ENCODE peak calls at places on chromosomes 6 and 20, in seven cellular contexts. Q is Panc1; W is effector memory CD4-positive, alpha-beta T cell; V is aorta; D is spleen; U is GM23338; P is left ventricle myocardium inferior. C is an unnamed sample.

GRCh38 chr6:89475634-89476033 is 42.7 kb downstream of the ANKRD6 start:
- DNase-seq in P (no peak), U (no peak), D (no peak), Q (no peak), W (no peak), V (no peak), C (peak; percentile 3)

GRCh38 chr6:105900120-105900937 is 185.8 kb upstream of the PRDM1 start:
- DNase-seq in V (no peak), P (no peak), D (no peak), U (no peak), Q (no peak), W (no peak), C (no peak)

GRCh38 chr6:162728177-162728571 is 400 bp downstream of the PACRG start:
- DNase-seq in U (peak; percentile 7), D (peak; percentile 77), P (no peak), V (no peak), Q (no peak), W (peak; percentile 1), C (no peak)

GRCh38 chr6:129749749-129750120 is 39.8 kb upstream of the ARHGAP18 start:
- DNase-seq in P (no peak), Q (no peak), U (no peak), W (no peak), V (no peak), D (no peak), C (peak; percentile 71)

GRCh38 chr6:1296542-1296941 is 15.4 kb upstream of the FOXQ1 start:
- DNase-seq in D (no peak), W (no peak), V (no peak), U (no peak), P (no peak), Q (no peak), C (no peak)

GRCh38 chr20:11845311-11845710 is 72.4 kb upstream of the BTBD3 start:
- DNase-seq in W (no peak), P (no peak), U (no peak), V (no peak), Q (no peak), D (no peak), C (no peak)

GRCh38 chr6:10736721-10737120 is 10.9 kb upstream of the TMEM14B start:
- DNase-seq in W (no peak), D (no peak), P (no peak), U (no peak), V (no peak), Q (no peak), C (no peak)

GRCh38 chr6:53593001-53593488 is 48.1 kb upstream of the GCLC start:
- DNase-seq in W (no peak), D (no peak), P (no peak), V (no peak), Q (no peak), U (no peak), C (no peak)

GRCh38 chr6:17091122-17091521 is 10.7 kb upstream of the STMND1 start:
- DNase-seq in U (peak; percentile 38), V (no peak), Q (no peak), W (no peak), P (no peak), D (no peak), C (no peak)

GRCh38 chr6:89611666-89612065 is 26.9 kb downstream of the LYRM2 start:
- DNase-seq in D (no peak), U (no peak), V (no peak), Q (no peak), P (no peak), W (no peak), C (no peak)

GRCh38 chr6:6008114-6008647 is 1.5 kb upstream of the NRN1 start:
- DNase-seq in D (no peak), W (no peak), V (no peak), U (no peak), Q (no peak), P (no peak), C (no peak)

GRCh38 chr6:99822741-99823512 is 171.1 kb downstream of the MCHR2 start:
- DNase-seq in Q (peak; percentile 12), V (no peak), U (peak; percentile 29), P (no peak), W (no peak), D (no peak), C (no peak)

GRCh38 chr6:128723667-128724066 is 159.3 kb upstream of the LAMA2 start:
- DNase-seq in W (no peak), D (no peak), U (peak; percentile 60), P (no peak), Q (no peak), V (no peak), C (no peak)

GRCh38 chr20:58847483-58847882 is 3.2 kb downstream of the GNAS-AS1 start:
- DNase-seq in V (no peak), W (no peak), P (no peak), D (no peak), U (no peak), Q (no peak), C (no peak)

GRCh38 chr6:142045380-142046270 is 87.1 kb upstream of the GJE1 start:
- DNase-seq in V (no peak), Q (no peak), D (no peak), P (no peak), W (no peak), U (no peak), C (no peak)

GRCh38 chr6:53896237-53896636 is 101.4 kb downstream of the LRRC1 start:
- DNase-seq in D (no peak), V (no peak), U (peak; percentile 24), P (no peak), W (no peak), Q (no peak), C (no peak)

GRCh38 chr6:45500924-45501816 is 123.4 kb upstream of the SUPT3H start:
- DNase-seq in U (peak; percentile 87), P (no peak), Q (no peak), D (no peak), V (no peak), W (no peak), C (no peak)

GRCh38 chr6:135012764-135013163 is 41.9 kb downstream of the HBS1L start:
- DNase-seq in U (no peak), V (no peak), D (no peak), W (no peak), Q (no peak), P (no peak), C (no peak)

GRCh38 chr6:30206799-30207618 is 6.2 kb downstream of the TRIM26 start:
- DNase-seq in D (no peak), Q (no peak), V (no peak), W (no peak), U (peak; percentile 55), P (no peak), C (no peak)

GRCh38 chr6:43274127-43274915 is 23.7 kb upstream of the SLC22A7 start:
- DNase-seq in V (no peak), W (no peak), D (no peak), Q (no peak), P (no peak), U (no peak), C (no peak)
- H3K4me3 ChIP-seq in V (no peak overlapping the region), W (no peak overlapping the region), D (no peak overlapping the region), Q (no peak overlapping the region), P (peak overlapping the region; percentile 64), U (peak overlapping the region; percentile 78), C (no peak overlapping the region)

DNA sequence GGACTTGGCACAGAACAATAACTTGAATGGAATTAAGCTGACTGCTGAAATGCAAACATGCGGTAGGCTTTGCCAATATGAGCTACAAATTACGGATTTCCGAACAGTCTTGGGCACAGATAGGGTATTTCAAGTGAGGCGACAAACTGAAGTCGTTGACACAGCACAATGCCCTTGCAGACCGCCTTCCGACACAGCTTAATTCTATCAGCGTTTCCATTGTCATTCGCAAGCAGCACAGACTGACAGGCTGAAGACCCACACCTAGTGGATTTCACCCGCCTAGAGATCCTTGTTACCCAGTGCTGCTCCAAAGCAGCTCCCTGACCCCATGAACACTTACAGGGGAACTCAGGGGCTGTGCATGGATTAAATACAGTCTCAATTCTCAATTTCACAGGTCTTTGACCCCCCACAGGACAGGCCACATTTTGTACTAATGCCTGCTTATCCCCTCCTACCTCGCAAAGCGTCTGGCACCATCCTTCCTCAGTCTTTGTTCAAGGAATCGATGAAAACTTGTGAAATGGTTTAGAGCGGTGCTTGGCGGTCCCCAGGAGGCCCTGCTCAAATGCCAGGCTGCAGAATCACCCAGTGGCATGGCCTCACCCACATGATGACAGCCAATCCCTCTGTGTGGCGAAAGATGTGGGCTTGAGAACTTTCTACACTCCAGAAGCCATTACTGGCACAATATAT is 34.5 kb downstream of the RAMACL start:
- DNase-seq in V (no peak), P (no peak), Q (no peak), W (no peak), D (peak; percentile 38), U (peak; percentile 77), C (no peak)
- H3K4me3 ChIP-seq in V (no peak overlapping the region), P (no peak overlapping the region), Q (no peak overlapping the region), W (no peak overlapping the region), D (no peak overlapping the region), U (no peak overlapping the region), C (no peak overlapping the region)

GRCh38 chr20:53578492-53579222 is 15.0 kb downstream of the ZNF217 start:
- DNase-seq in V (no peak), P (no peak), U (peak; percentile 96), W (peak; percentile 65), D (no peak), Q (no peak), C (no peak)

GRCh38 chr20:53580376-53581111 is 13.1 kb downstream of the ZNF217 start:
- DNase-seq in Q (no peak), U (no peak), V (no peak), D (no peak), W (no peak), P (no peak), C (no peak)

GRCh38 chr20:53579581-53580375 is 13.9 kb downstream of the ZNF217 start:
- DNase-seq in P (no peak), U (no peak), V (no peak), D (no peak), Q (no peak), W (no peak), C (no peak)

GRCh38 chr20:53581444-53582311 is 12.0 kb downstream of the ZNF217 start:
- DNase-seq in V (peak; percentile 57), D (peak; percentile 81), W (no peak), P (no peak), Q (no peak), U (no peak), C (peak; percentile 44)

GRCh38 chr20:53579266-53579580 is 14.4 kb downstream of the ZNF217 start:
- DNase-seq in W (no peak), P (no peak), V (no peak), Q (no peak), U (no peak), D (no peak), C (no peak)
- H3K4me3 ChIP-seq in W (peak overlapping the region; percentile 52), P (peak overlapping the region; percentile 29), V (no peak overlapping the region), Q (peak overlapping the region; percentile 66), U (no peak overlapping the region), D (no peak overlapping the region), C (peak overlapping the region; percentile 49)

DNA sequence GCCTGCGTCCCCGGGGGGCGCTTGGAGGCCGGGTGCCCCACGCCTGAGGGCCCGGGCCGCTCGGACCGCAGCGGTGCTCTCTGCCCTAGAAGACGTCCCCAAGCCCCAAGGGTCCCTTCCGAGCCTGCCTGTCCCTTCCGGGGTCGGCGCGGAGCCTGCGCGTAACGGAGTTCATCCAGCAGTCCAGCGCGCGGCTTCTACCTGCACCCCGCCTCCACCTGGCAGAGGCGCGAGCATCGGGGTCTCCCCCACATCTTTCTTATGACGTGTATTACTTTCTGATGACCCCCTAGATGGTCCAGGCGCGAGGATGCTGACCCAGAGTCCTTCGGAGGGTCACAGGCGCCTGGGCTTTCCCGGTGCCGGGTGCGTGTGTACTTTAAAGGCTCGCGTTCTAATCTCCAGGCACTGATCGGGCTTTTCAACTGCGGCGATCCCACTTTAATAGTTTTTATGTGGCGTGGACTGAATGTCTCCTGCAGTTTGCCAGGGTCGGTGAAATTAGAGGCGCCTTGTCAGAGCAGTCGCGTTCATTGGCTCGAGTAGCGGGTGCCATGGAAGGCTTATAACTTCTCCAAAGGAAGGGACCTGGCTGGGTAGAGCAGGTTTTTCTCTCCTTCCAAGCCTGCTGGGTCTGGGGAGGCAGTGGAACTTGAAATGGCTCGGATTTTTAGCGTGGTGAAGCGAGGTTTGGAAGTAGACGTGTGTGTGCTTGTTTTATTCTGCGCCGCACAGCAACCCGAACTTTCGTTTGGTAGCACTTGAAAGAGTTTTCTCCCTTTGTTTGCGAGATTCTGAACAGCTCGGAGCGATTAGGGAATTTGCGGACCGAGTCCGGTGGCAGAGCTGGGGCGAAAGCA is 974 bp downstream of the EYA4 start:
- DNase-seq in U (peak; percentile 49), D (peak; percentile 68), Q (no peak), W (no peak), P (peak; percentile 19), V (no peak), C (peak; percentile 2)
- H3K4me3 ChIP-seq in U (peak overlapping the region; percentile 80), D (peak overlapping the region; percentile 15), Q (peak overlapping the region; percentile 40), W (no peak overlapping the region), P (peak overlapping the region; percentile 76), V (peak overlapping the region; percentile 2), C (no peak overlapping the region)

C was measured in naive thymus-derived CD4-positive, alpha-beta T cell.